ENCODE peak calls at places on chromosomes 1 and 21, in eight cellular contexts. One of them, this sample, is unnamed.

GRCh38 chr1:20185834-20186782 is at the start of the genes PLA2G2C and UBXN10:
- DNase-seq in OCI-M1: peak; percentile 91
- DNase-seq in activated T-cell treated with anti-CD3 and anti-CD28 coated beads, Interleukin-2, amount 50 U/mL, for 72 hours: peak; percentile 79
- DNase-seq in adrenal gland: peak; percentile 75
- DNase-seq in activated T-helper 1 cell treated with Interleukin-2 at 50 U/mL for 16 hours: peak; percentile 7
- DNase-seq in mucosa of gallbladder: peak; percentile 56
- DNase-seq in activated gamma-delta T cell: peak; percentile 48
- DNase-seq in activated naive CD4-positive, alpha-beta T cell treated with Interleukin-2 at 50 U/mL for 16 hours: peak; percentile 75
- DNase-seq in this sample: peak; percentile 81

GRCh38 chr1:17551755-17552234 is 12.3 kb downstream of the ARHGEF10L start:
- DNase-seq in OCI-M1: no peak
- DNase-seq in activated T-cell treated with anti-CD3 and anti-CD28 coated beads, Interleukin-2, amount 50 U/mL, for 72 hours: no peak
- DNase-seq in adrenal gland: peak; percentile 82
- DNase-seq in activated T-helper 1 cell treated with Interleukin-2 at 50 U/mL for 16 hours: no peak
- DNase-seq in mucosa of gallbladder: no peak
- DNase-seq in activated gamma-delta T cell: no peak
- DNase-seq in activated naive CD4-positive, alpha-beta T cell treated with Interleukin-2 at 50 U/mL for 16 hours: no peak
- DNase-seq in this sample: no peak

GRCh38 chr1:37764888-37765441 is at the start of gene EPHA10:
- DNase-seq in OCI-M1: no peak
- DNase-seq in activated T-cell treated with anti-CD3 and anti-CD28 coated beads, Interleukin-2, amount 50 U/mL, for 72 hours: no peak
- DNase-seq in adrenal gland: no peak
- DNase-seq in activated T-helper 1 cell treated with Interleukin-2 at 50 U/mL for 16 hours: no peak
- DNase-seq in mucosa of gallbladder: no peak
- DNase-seq in activated gamma-delta T cell: no peak
- DNase-seq in activated naive CD4-positive, alpha-beta T cell treated with Interleukin-2 at 50 U/mL for 16 hours: no peak
- DNase-seq in this sample: no peak

GRCh38 chr1:231774719-231775322 is 148.2 kb downstream of the DISC1 start:
- DNase-seq in OCI-M1: no peak
- DNase-seq in activated T-cell treated with anti-CD3 and anti-CD28 coated beads, Interleukin-2, amount 50 U/mL, for 72 hours: no peak
- DNase-seq in adrenal gland: no peak
- DNase-seq in activated T-helper 1 cell treated with Interleukin-2 at 50 U/mL for 16 hours: no peak
- DNase-seq in mucosa of gallbladder: no peak
- DNase-seq in activated gamma-delta T cell: no peak
- DNase-seq in activated naive CD4-positive, alpha-beta T cell treated with Interleukin-2 at 50 U/mL for 16 hours: no peak
- DNase-seq in this sample: no peak

GRCh38 chr1:15243275-15244043 is 3.6 kb upstream of the FHAD1 start:
- DNase-seq in OCI-M1: no peak
- DNase-seq in activated T-cell treated with anti-CD3 and anti-CD28 coated beads, Interleukin-2, amount 50 U/mL, for 72 hours: peak; percentile 21
- DNase-seq in adrenal gland: peak; percentile 27
- DNase-seq in activated T-helper 1 cell treated with Interleukin-2 at 50 U/mL for 16 hours: no peak
- DNase-seq in mucosa of gallbladder: no peak
- DNase-seq in activated gamma-delta T cell: no peak
- DNase-seq in activated naive CD4-positive, alpha-beta T cell treated with Interleukin-2 at 50 U/mL for 16 hours: no peak
- DNase-seq in this sample: no peak

GRCh38 chr1:115113781-115114180 is 24.5 kb upstream of the TSPAN2 start:
- DNase-seq in OCI-M1: no peak
- DNase-seq in activated T-cell treated with anti-CD3 and anti-CD28 coated beads, Interleukin-2, amount 50 U/mL, for 72 hours: no peak
- DNase-seq in adrenal gland: no peak
- DNase-seq in activated T-helper 1 cell treated with Interleukin-2 at 50 U/mL for 16 hours: no peak
- DNase-seq in mucosa of gallbladder: no peak
- DNase-seq in activated gamma-delta T cell: no peak
- DNase-seq in activated naive CD4-positive, alpha-beta T cell treated with Interleukin-2 at 50 U/mL for 16 hours: no peak
- DNase-seq in this sample: no peak

GRCh38 chr1:110240476-110241210 is 30.5 kb downstream of the KCNC4 start:
- DNase-seq in OCI-M1: no peak
- DNase-seq in activated T-cell treated with anti-CD3 and anti-CD28 coated beads, Interleukin-2, amount 50 U/mL, for 72 hours: no peak
- DNase-seq in adrenal gland: no peak
- DNase-seq in activated T-helper 1 cell treated with Interleukin-2 at 50 U/mL for 16 hours: no peak
- DNase-seq in mucosa of gallbladder: no peak
- DNase-seq in activated gamma-delta T cell: no peak
- DNase-seq in activated naive CD4-positive, alpha-beta T cell treated with Interleukin-2 at 50 U/mL for 16 hours: no peak
- DNase-seq in this sample: no peak

GRCh38 chr21:28554660-28555475 is 437.8 kb downstream of the LTN1 start:
- DNase-seq in OCI-M1: no peak
- DNase-seq in activated T-cell treated with anti-CD3 and anti-CD28 coated beads, Interleukin-2, amount 50 U/mL, for 72 hours: no peak
- DNase-seq in adrenal gland: no peak
- DNase-seq in activated T-helper 1 cell treated with Interleukin-2 at 50 U/mL for 16 hours: no peak
- DNase-seq in mucosa of gallbladder: no peak
- DNase-seq in activated gamma-delta T cell: no peak
- DNase-seq in activated naive CD4-positive, alpha-beta T cell treated with Interleukin-2 at 50 U/mL for 16 hours: no peak
- DNase-seq in this sample: no peak

GRCh38 chr1:230292739-230293720 is 133.1 kb downstream of the PGBD5 start:
- DNase-seq in OCI-M1: no peak
- DNase-seq in activated T-cell treated with anti-CD3 and anti-CD28 coated beads, Interleukin-2, amount 50 U/mL, for 72 hours: no peak
- DNase-seq in adrenal gland: peak; percentile 50
- DNase-seq in activated T-helper 1 cell treated with Interleukin-2 at 50 U/mL for 16 hours: no peak
- DNase-seq in mucosa of gallbladder: no peak
- DNase-seq in activated gamma-delta T cell: no peak
- DNase-seq in activated naive CD4-positive, alpha-beta T cell treated with Interleukin-2 at 50 U/mL for 16 hours: no peak
- DNase-seq in this sample: no peak

GRCh38 chr21:26591543-26591942 is 18.5 kb upstream of the CYYR1 start:
- DNase-seq in OCI-M1: no peak
- DNase-seq in activated T-cell treated with anti-CD3 and anti-CD28 coated beads, Interleukin-2, amount 50 U/mL, for 72 hours: no peak
- DNase-seq in adrenal gland: no peak
- DNase-seq in activated T-helper 1 cell treated with Interleukin-2 at 50 U/mL for 16 hours: no peak
- DNase-seq in mucosa of gallbladder: no peak
- DNase-seq in activated gamma-delta T cell: no peak
- DNase-seq in activated naive CD4-positive, alpha-beta T cell treated with Interleukin-2 at 50 U/mL for 16 hours: no peak
- DNase-seq in this sample: no peak

GRCh38 chr1:14538335-14538734 is 60.1 kb upstream of the KAZN start:
- DNase-seq in OCI-M1: peak; percentile 2
- DNase-seq in activated T-cell treated with anti-CD3 and anti-CD28 coated beads, Interleukin-2, amount 50 U/mL, for 72 hours: no peak
- DNase-seq in adrenal gland: no peak
- DNase-seq in activated T-helper 1 cell treated with Interleukin-2 at 50 U/mL for 16 hours: no peak
- DNase-seq in mucosa of gallbladder: no peak
- DNase-seq in activated gamma-delta T cell: no peak
- DNase-seq in activated naive CD4-positive, alpha-beta T cell treated with Interleukin-2 at 50 U/mL for 16 hours: no peak
- DNase-seq in this sample: no peak

GRCh38 chr1:247228133-247228532 is 27.7 kb upstream of the VN1R5 start:
- DNase-seq in OCI-M1: peak; percentile 88
- DNase-seq in activated T-cell treated with anti-CD3 and anti-CD28 coated beads, Interleukin-2, amount 50 U/mL, for 72 hours: no peak
- DNase-seq in adrenal gland: no peak
- DNase-seq in activated T-helper 1 cell treated with Interleukin-2 at 50 U/mL for 16 hours: no peak
- DNase-seq in mucosa of gallbladder: no peak
- DNase-seq in activated gamma-delta T cell: no peak
- DNase-seq in activated naive CD4-positive, alpha-beta T cell treated with Interleukin-2 at 50 U/mL for 16 hours: no peak
- DNase-seq in this sample: no peak

GRCh38 chr21:35154788-35155187 is 105.7 kb upstream of the RUNX1 start:
- DNase-seq in OCI-M1: no peak
- DNase-seq in activated T-cell treated with anti-CD3 and anti-CD28 coated beads, Interleukin-2, amount 50 U/mL, for 72 hours: no peak
- DNase-seq in adrenal gland: no peak
- DNase-seq in activated T-helper 1 cell treated with Interleukin-2 at 50 U/mL for 16 hours: no peak
- DNase-seq in mucosa of gallbladder: no peak
- DNase-seq in activated gamma-delta T cell: no peak
- DNase-seq in activated naive CD4-positive, alpha-beta T cell treated with Interleukin-2 at 50 U/mL for 16 hours: no peak
- DNase-seq in this sample: no peak

GRCh38 chr1:50974618-50974935 is 4.5 kb downstream of the CDKN2C start:
- DNase-seq in OCI-M1: peak; percentile 59
- DNase-seq in activated T-cell treated with anti-CD3 and anti-CD28 coated beads, Interleukin-2, amount 50 U/mL, for 72 hours: no peak
- DNase-seq in adrenal gland: no peak
- DNase-seq in activated T-helper 1 cell treated with Interleukin-2 at 50 U/mL for 16 hours: no peak
- DNase-seq in mucosa of gallbladder: no peak
- DNase-seq in activated gamma-delta T cell: no peak
- DNase-seq in activated naive CD4-positive, alpha-beta T cell treated with Interleukin-2 at 50 U/mL for 16 hours: no peak
- DNase-seq in this sample: no peak

GRCh38 chr1:151992345-151993083 is 1.1 kb downstream of the S100A10 start:
- DNase-seq in OCI-M1: peak; percentile 67
- DNase-seq in activated T-cell treated with anti-CD3 and anti-CD28 coated beads, Interleukin-2, amount 50 U/mL, for 72 hours: peak; percentile 31
- DNase-seq in adrenal gland: peak; percentile 84
- DNase-seq in activated T-helper 1 cell treated with Interleukin-2 at 50 U/mL for 16 hours: no peak
- DNase-seq in mucosa of gallbladder: peak; percentile 83
- DNase-seq in activated gamma-delta T cell: peak; percentile 10
- DNase-seq in activated naive CD4-positive, alpha-beta T cell treated with Interleukin-2 at 50 U/mL for 16 hours: peak; percentile 37
- DNase-seq in this sample: peak; percentile 60

GRCh38 chr1:212600980-212601379 is 7.6 kb upstream of the ATF3 start:
- DNase-seq in OCI-M1: no peak
- DNase-seq in activated T-cell treated with anti-CD3 and anti-CD28 coated beads, Interleukin-2, amount 50 U/mL, for 72 hours: no peak
- DNase-seq in adrenal gland: no peak
- DNase-seq in activated T-helper 1 cell treated with Interleukin-2 at 50 U/mL for 16 hours: no peak
- DNase-seq in mucosa of gallbladder: no peak
- DNase-seq in activated gamma-delta T cell: no peak
- DNase-seq in activated naive CD4-positive, alpha-beta T cell treated with Interleukin-2 at 50 U/mL for 16 hours: no peak
- DNase-seq in this sample: no peak

GRCh38 chr1:86507935-86508582 is 38.8 kb upstream of the CLCA4 start:
- DNase-seq in OCI-M1: peak; percentile 68
- DNase-seq in activated T-cell treated with anti-CD3 and anti-CD28 coated beads, Interleukin-2, amount 50 U/mL, for 72 hours: peak; percentile 9
- DNase-seq in adrenal gland: peak; percentile 59
- DNase-seq in activated T-helper 1 cell treated with Interleukin-2 at 50 U/mL for 16 hours: no peak
- DNase-seq in mucosa of gallbladder: no peak
- DNase-seq in activated gamma-delta T cell: no peak
- DNase-seq in activated naive CD4-positive, alpha-beta T cell treated with Interleukin-2 at 50 U/mL for 16 hours: no peak
- DNase-seq in this sample: no peak

GRCh38 chr1:100469578-100469977 is 68.4 kb upstream of the GPR88 start:
- DNase-seq in OCI-M1: no peak
- DNase-seq in activated T-cell treated with anti-CD3 and anti-CD28 coated beads, Interleukin-2, amount 50 U/mL, for 72 hours: no peak
- DNase-seq in adrenal gland: no peak
- DNase-seq in activated T-helper 1 cell treated with Interleukin-2 at 50 U/mL for 16 hours: no peak
- DNase-seq in mucosa of gallbladder: no peak
- DNase-seq in activated gamma-delta T cell: no peak
- DNase-seq in activated naive CD4-positive, alpha-beta T cell treated with Interleukin-2 at 50 U/mL for 16 hours: no peak
- DNase-seq in this sample: no peak

GRCh38 chr1:27773732-27774445 is 870 bp downstream of the STX12 start:
- DNase-seq in OCI-M1: peak; percentile 63
- DNase-seq in activated T-cell treated with anti-CD3 and anti-CD28 coated beads, Interleukin-2, amount 50 U/mL, for 72 hours: no peak
- DNase-seq in adrenal gland: no peak
- DNase-seq in activated T-helper 1 cell treated with Interleukin-2 at 50 U/mL for 16 hours: no peak
- DNase-seq in mucosa of gallbladder: no peak
- DNase-seq in activated gamma-delta T cell: no peak
- DNase-seq in activated naive CD4-positive, alpha-beta T cell treated with Interleukin-2 at 50 U/mL for 16 hours: no peak
- DNase-seq in this sample: no peak

GRCh38 chr1:41726899-41727748 is 191.6 kb downstream of the HIVEP3 start:
- DNase-seq in OCI-M1: no peak
- DNase-seq in activated T-cell treated with anti-CD3 and anti-CD28 coated beads, Interleukin-2, amount 50 U/mL, for 72 hours: peak; percentile 42
- DNase-seq in adrenal gland: peak; percentile 80
- DNase-seq in activated T-helper 1 cell treated with Interleukin-2 at 50 U/mL for 16 hours: no peak
- DNase-seq in mucosa of gallbladder: peak; percentile 49
- DNase-seq in activated gamma-delta T cell: no peak
- DNase-seq in activated naive CD4-positive, alpha-beta T cell treated with Interleukin-2 at 50 U/mL for 16 hours: no peak
- DNase-seq in this sample: peak; percentile 64

GRCh38 chr1:22930235-22930912 is 42.3 kb downstream of the LACTBL1 start:
- DNase-seq in OCI-M1: peak; percentile 75
- DNase-seq in activated T-cell treated with anti-CD3 and anti-CD28 coated beads, Interleukin-2, amount 50 U/mL, for 72 hours: peak; percentile 42
- DNase-seq in adrenal gland: peak; percentile 55
- DNase-seq in activated T-helper 1 cell treated with Interleukin-2 at 50 U/mL for 16 hours: no peak
- DNase-seq in mucosa of gallbladder: no peak
- DNase-seq in activated gamma-delta T cell: no peak
- DNase-seq in activated naive CD4-positive, alpha-beta T cell treated with Interleukin-2 at 50 U/mL for 16 hours: peak; percentile 24
- DNase-seq in this sample: peak; percentile 55

GRCh38 chr21:45290948-45291612 is 3.4 kb upstream of the POFUT2 start:
- DNase-seq in OCI-M1: no peak
- DNase-seq in activated T-cell treated with anti-CD3 and anti-CD28 coated beads, Interleukin-2, amount 50 U/mL, for 72 hours: no peak
- DNase-seq in adrenal gland: peak; percentile 76
- DNase-seq in activated T-helper 1 cell treated with Interleukin-2 at 50 U/mL for 16 hours: no peak
- DNase-seq in mucosa of gallbladder: peak; percentile 31
- DNase-seq in activated gamma-delta T cell: no peak
- DNase-seq in activated naive CD4-positive, alpha-beta T cell treated with Interleukin-2 at 50 U/mL for 16 hours: no peak
- DNase-seq in this sample: no peak

GRCh38 chr1:55185832-55186231 is 29.3 kb downstream of the USP24 start:
- DNase-seq in OCI-M1: no peak
- DNase-seq in activated T-cell treated with anti-CD3 and anti-CD28 coated beads, Interleukin-2, amount 50 U/mL, for 72 hours: no peak
- DNase-seq in adrenal gland: no peak
- DNase-seq in activated T-helper 1 cell treated with Interleukin-2 at 50 U/mL for 16 hours: no peak
- DNase-seq in mucosa of gallbladder: no peak
- DNase-seq in activated gamma-delta T cell: no peak
- DNase-seq in activated naive CD4-positive, alpha-beta T cell treated with Interleukin-2 at 50 U/mL for 16 hours: no peak
- DNase-seq in this sample: no peak

GRCh38 chr1:63653971-63654370 is 60.8 kb downstream of the PGM1 start:
- DNase-seq in OCI-M1: no peak
- DNase-seq in activated T-cell treated with anti-CD3 and anti-CD28 coated beads, Interleukin-2, amount 50 U/mL, for 72 hours: no peak
- DNase-seq in adrenal gland: no peak
- DNase-seq in activated T-helper 1 cell treated with Interleukin-2 at 50 U/mL for 16 hours: no peak
- DNase-seq in mucosa of gallbladder: no peak
- DNase-seq in activated gamma-delta T cell: no peak
- DNase-seq in activated naive CD4-positive, alpha-beta T cell treated with Interleukin-2 at 50 U/mL for 16 hours: no peak
- DNase-seq in this sample: no peak

GRCh38 chr1:65606426-65606825 is 186.0 kb downstream of the LEPR start:
- DNase-seq in OCI-M1: no peak
- DNase-seq in activated T-cell treated with anti-CD3 and anti-CD28 coated beads, Interleukin-2, amount 50 U/mL, for 72 hours: no peak
- DNase-seq in adrenal gland: no peak
- DNase-seq in activated T-helper 1 cell treated with Interleukin-2 at 50 U/mL for 16 hours: no peak
- DNase-seq in mucosa of gallbladder: no peak
- DNase-seq in activated gamma-delta T cell: no peak
- DNase-seq in activated naive CD4-positive, alpha-beta T cell treated with Interleukin-2 at 50 U/mL for 16 hours: no peak
- DNase-seq in this sample: no peak

GRCh38 chr1:240797050-240797449 is 185.1 kb upstream of the GREM2 start:
- DNase-seq in OCI-M1: no peak
- DNase-seq in activated T-cell treated with anti-CD3 and anti-CD28 coated beads, Interleukin-2, amount 50 U/mL, for 72 hours: no peak
- DNase-seq in adrenal gland: no peak
- DNase-seq in activated T-helper 1 cell treated with Interleukin-2 at 50 U/mL for 16 hours: no peak
- DNase-seq in mucosa of gallbladder: no peak
- DNase-seq in activated gamma-delta T cell: no peak
- DNase-seq in activated naive CD4-positive, alpha-beta T cell treated with Interleukin-2 at 50 U/mL for 16 hours: no peak
- DNase-seq in this sample: no peak

GRCh38 chr1:26779093-26779668 is 8.6 kb upstream of the PIGV start:
- DNase-seq in OCI-M1: peak; percentile 64
- DNase-seq in activated T-cell treated with anti-CD3 and anti-CD28 coated beads, Interleukin-2, amount 50 U/mL, for 72 hours: no peak
- DNase-seq in adrenal gland: no peak
- DNase-seq in activated T-helper 1 cell treated with Interleukin-2 at 50 U/mL for 16 hours: no peak
- DNase-seq in mucosa of gallbladder: no peak
- DNase-seq in activated gamma-delta T cell: no peak
- DNase-seq in activated naive CD4-positive, alpha-beta T cell treated with Interleukin-2 at 50 U/mL for 16 hours: no peak
- DNase-seq in this sample: no peak

GRCh38 chr1:222928212-222928611 is 113.4 kb downstream of the DISP1 start:
- DNase-seq in OCI-M1: peak; percentile 26
- DNase-seq in activated T-cell treated with anti-CD3 and anti-CD28 coated beads, Interleukin-2, amount 50 U/mL, for 72 hours: no peak
- DNase-seq in adrenal gland: peak; percentile 88
- DNase-seq in activated T-helper 1 cell treated with Interleukin-2 at 50 U/mL for 16 hours: no peak
- DNase-seq in mucosa of gallbladder: peak; percentile 54
- DNase-seq in activated gamma-delta T cell: no peak
- DNase-seq in activated naive CD4-positive, alpha-beta T cell treated with Interleukin-2 at 50 U/mL for 16 hours: no peak
- DNase-seq in this sample: no peak